ENCODE peak calls at places on chromosomes 1 and 21, in eight cellular contexts. Y, N, R, V, Q, U, B and F are unnamed samples.

GRCh38 chr1:25805863-25806225 is 5.9 kb downstream of the SELENON start:
- DNase-seq in Y (no peak), N (no peak), R (no peak), V (no peak), Q (no peak), U (peak), B (no peak), F (no peak)

GRCh38 chr1:20265243-20265642 is 25.4 kb upstream of the VWA5B1 start:
- DNase-seq in Y (no peak), N (no peak), R (no peak), V (no peak), Q (no peak), U (peak), B (no peak), F (no peak)

GRCh38 chr1:174999926-175000696 is at the start of gene CACYBP:
- DNase-seq in Y (peak), N (no peak), R (no peak), V (no peak), Q (no peak), U (peak), B (no peak), F (no peak)

GRCh38 chr21:25895565-25896205 is 160.9 kb downstream of the GABPA start:
- DNase-seq in Y (peak), N (peak), R (no peak), V (peak), Q (no peak), U (peak), B (peak), F (no peak)

GRCh38 chr1:226625832-226626576 is 77.4 kb downstream of the STUM start:
- DNase-seq in Y (no peak), N (no peak), R (no peak), V (no peak), Q (no peak), U (no peak), B (no peak), F (no peak)

GRCh38 chr21:38334866-38335265 is 78.1 kb downstream of the KCNJ15 start:
- DNase-seq in Y (no peak), N (no peak), R (no peak), V (no peak), Q (no peak), U (no peak), B (no peak), F (no peak)

GRCh38 chr1:229891227-229891626 is 175.8 kb upstream of the GALNT2 start:
- DNase-seq in Y (no peak), N (no peak), R (no peak), V (no peak), Q (no peak), U (no peak), B (no peak), F (no peak)

GRCh38 chr1:35702540-35702939 is 16.1 kb downstream of the C1orf216 start:
- DNase-seq in Y (no peak), N (no peak), R (no peak), V (no peak), Q (no peak), U (no peak), B (no peak), F (no peak)

GRCh38 chr1:233326995-233327937 is at the start of gene MAP3K21:
- DNase-seq in Y (peak), N (no peak), R (peak), V (peak), Q (peak), U (peak), B (peak), F (peak)

GRCh38 chr1:22709227-22709626 is 1.4 kb upstream of the EPHB2 start:
- DNase-seq in Y (peak), N (no peak), R (no peak), V (no peak), Q (no peak), U (no peak), B (no peak), F (no peak)

GRCh38 chr1:151340870-151341754 is 5.9 kb downstream of the RFX5 start:
- DNase-seq in Y (peak), N (peak), R (peak), V (peak), Q (peak), U (peak), B (peak), F (peak)

GRCh38 chr1:53540604-53541262 is 81.5 kb downstream of the DMRTB1 start:
- DNase-seq in Y (no peak), N (no peak), R (no peak), V (no peak), Q (no peak), U (no peak), B (no peak), F (no peak)

GRCh38 chr1:241202321-241202845 is 154.6 kb downstream of the RGS7 start:
- DNase-seq in Y (no peak), N (no peak), R (no peak), V (no peak), Q (peak), U (peak), B (no peak), F (no peak)

GRCh38 chr1:21217812-21218596 is 41.3 kb upstream of the EIF4G3 start:
- DNase-seq in Y (peak), N (no peak), R (no peak), V (no peak), Q (peak), U (peak), B (peak), F (no peak)